ENCODE peak calls at places on chromosomes 12 and 14, in five cellular contexts. H is SK-N-SH, J is GM12878, I is HepG2, X is HCT116. L is an unnamed sample.

GRCh38 chr14:35362911-35363374 is 41.6 kb downstream of the NFKBIA start:
- DNase-seq in H (no peak), I (no peak), J (no peak), X (no peak), L (no peak)

GRCh38 chr14:29927596-29928341 is at the start of gene PRKD1:
- DNase-seq in J (no peak), H (peak; percentile 83), I (peak; percentile 28), X (no peak), L (no peak)

GRCh38 chr14:89058707-89059106 is 234.3 kb downstream of the TTC8 start:
- DNase-seq in I (no peak), H (no peak), X (no peak), J (no peak), L (peak; percentile 22)

GRCh38 chr14:64674829-64675228 is 29.4 kb upstream of the PLEKHG3 start:
- DNase-seq in X (no peak), I (no peak), H (no peak), J (no peak), L (no peak)

GRCh38 chr12:73352826-73353225 is 1080.7 kb downstream of the TRHDE start:
- DNase-seq in X (no peak), I (no peak), J (no peak), H (no peak), L (no peak)

GRCh38 chr14:90545966-90546751 is 149.3 kb downstream of the CALM1 start:
- DNase-seq in H (peak; percentile 76), I (no peak), X (no peak), J (no peak), L (no peak)

GRCh38 chr14:80956105-80956504 is 684 bp downstream of the TSHR start:
- DNase-seq in H (no peak), J (no peak), I (no peak), X (no peak), L (no peak)

GRCh38 chr12:131163189-131163738 is 209.6 kb downstream of the ADGRD1 start:
- DNase-seq in X (no peak), I (no peak), J (no peak), H (no peak), L (no peak)

GRCh38 chr12:65123435-65124063 is 2.4 kb upstream of the WIF1 start:
- DNase-seq in J (peak; percentile 8), H (peak; percentile 15), X (no peak), I (peak; percentile 15), L (peak; percentile 13)

GRCh38 chr12:86772688-86773087 is 516.5 kb upstream of the MGAT4C start:
- DNase-seq in X (no peak), J (no peak), I (no peak), H (no peak), L (no peak)

GRCh38 chr12:3743803-3744202 is 9.1 kb downstream of the CRACR2A start:
- DNase-seq in I (no peak), H (no peak), J (peak; percentile 39), X (no peak), L (no peak)

GRCh38 chr12:51901881-51902280 is 5.4 kb upstream of the ACVRL1 start:
- DNase-seq in I (no peak), X (no peak), H (no peak), J (no peak), L (no peak)

GRCh38 chr14:93961610-93962009 is 14.8 kb downstream of the ASB2 start:
- DNase-seq in X (no peak), H (no peak), I (no peak), J (no peak), L (no peak)

GRCh38 chr12:52860102-52860838 is 11.5 kb upstream of the KRT78 start:
- DNase-seq in J (no peak), X (no peak), H (no peak), I (no peak), L (no peak)

GRCh38 chr14:92880851-92881250 is 42.1 kb upstream of the CHGA start:
- DNase-seq in H (peak; percentile 63), X (peak; percentile 22), J (no peak), I (peak; percentile 62), L (no peak)

GRCh38 chr14:59632381-59632780 is 55.8 kb upstream of the CCDC175 start:
- DNase-seq in J (no peak), H (peak; percentile 58), X (peak; percentile 33), I (peak; percentile 20), L (no peak)

GRCh38 chr12:91326043-91327027 is 143.7 kb upstream of the DCN start:
- DNase-seq in J (no peak), I (peak; percentile 34), H (peak; percentile 26), X (peak; percentile 19), L (no peak)

GRCh38 chr12:93122569-93123091 is 193.5 kb upstream of the EEA1 start:
- DNase-seq in H (no peak), I (peak; percentile 81), X (no peak), J (no peak), L (peak; percentile 26)

GRCh38 chr12:3184485-3184884 is 107.3 kb downstream of the TSPAN9 start:
- DNase-seq in X (no peak), J (no peak), H (no peak), I (no peak), L (no peak)

GRCh38 chr12:53005215-53005985 is 856 bp upstream of the EIF4B start:
- DNase-seq in X (no peak), I (no peak), H (peak; percentile 30), J (no peak), L (no peak)

GRCh38 chr12:79547044-79547734 is 143.6 kb downstream of the PAWR start:
- DNase-seq in H (no peak), X (peak; percentile 78), I (peak; percentile 93), J (no peak), L (no peak)

GRCh38 chr12:50059440-50060119 is 2.2 kb downstream of the ASIC1 start:
- DNase-seq in J (no peak), X (no peak), H (no peak), I (no peak), L (peak; percentile 78)

GRCh38 chr12:77133566-77133965 is 68.2 kb upstream of the E2F7 start:
- DNase-seq in X (no peak), I (peak; percentile 4), J (no peak), H (no peak), L (peak; percentile 2)

GRCh38 chr14:95710106-95710505 is 3.8 kb downstream of the TCL1A start:
- DNase-seq in J (no peak), X (no peak), H (no peak), I (no peak), L (no peak)

GRCh38 chr14:41350476-41350875 is 256.2 kb upstream of the LRFN5 start:
- DNase-seq in H (no peak), J (no peak), X (no peak), I (no peak), L (no peak)

GRCh38 chr12:459430-460258 is at the start of gene B4GALNT3:
- DNase-seq in I (no peak), J (no peak), X (peak; percentile 54), H (peak; percentile 88), L (no peak)

GRCh38 chr12:46380881-46381280 is 8.3 kb upstream of the SLC38A2 start:
- DNase-seq in X (no peak), I (no peak), H (no peak), J (no peak), L (no peak)

GRCh38 chr12:49873361-49873934 is 30.3 kb downstream of the FAIM2 start:
- DNase-seq in I (no peak), J (no peak), X (no peak), H (no peak), L (no peak)

GRCh38 chr12:77925536-77926108 is 94.9 kb downstream of the NAV3 start:
- DNase-seq in X (peak; percentile 95), H (peak; percentile 54), J (peak; percentile 45), I (peak; percentile 78), L (peak; percentile 63)

GRCh38 chr12:13839937-13840336 is 141.5 kb downstream of the GRIN2B start:
- DNase-seq in I (no peak), X (no peak), H (no peak), J (no peak), L (no peak)

GRCh38 chr12:53530920-53531319 is 23.6 kb upstream of the NPFF start:
- DNase-seq in J (no peak), I (no peak), X (peak; percentile 16), H (no peak), L (no peak)

GRCh38 chr14:74302160-74302628 is 540 bp downstream of the ABCD4 start:
- DNase-seq in H (peak; percentile 67), X (no peak), J (peak; percentile 25), I (peak; percentile 58), L (peak; percentile 15)

GRCh38 chr12:75563351-75563750 is 51.9 kb upstream of the KRR1 start:
- DNase-seq in I (no peak), H (no peak), J (no peak), X (no peak), L (no peak)

GRCh38 chr12:115811929-115812328 is 465.6 kb downstream of the MED13L start:
- DNase-seq in J (no peak), X (no peak), I (no peak), H (no peak), L (no peak)

GRCh38 chr12:128449146-128449894 is 182.3 kb downstream of the TMEM132C start:
- DNase-seq in H (peak; percentile 27), X (no peak), J (no peak), I (no peak), L (no peak)

GRCh38 chr12:78470354-78471195 is 394.0 kb upstream of the SYT1 start:
- DNase-seq in J (no peak), X (peak; percentile 37), H (peak; percentile 6), I (peak; percentile 27), L (no peak)

GRCh38 chr14:105010891-105011291 is 10.0 kb downstream of the CDCA4 start:
- DNase-seq in I (no peak), J (no peak), H (no peak), X (no peak), L (no peak)
- TF ChIP-seq POLR2AphosphoS5 in I (no peak), J (no peak), H (no peak), X (no peak), L (no peak)

GRCh38 chr12:102939670-102940222 is 17.7 kb upstream of the ASCL1 start:
- DNase-seq in X (no peak), J (no peak), H (no peak), I (peak; percentile 62), L (no peak)
- TF ChIP-seq CTCF in X (peak; percentile 11), J (peak; percentile 38), H (no peak), I (peak; percentile 88), L (no peak)

GRCh38 chr14:102205560-102205959 is 65.9 kb downstream of the WDR20 start:
- DNase-seq in X (no peak), I (no peak), H (no peak), J (no peak), L (no peak)
- TF ChIP-seq REST in X (no peak), I (no peak), H (no peak), J (no peak), L (no peak)

GRCh38 chr12:121801601-121802484 is 2.0 kb upstream of the SETD1B start:
- DNase-seq in I (no peak), X (no peak), J (no peak), H (no peak), L (peak; percentile 54)
- TF ChIP-seq POLR2AphosphoS5 in I (no peak), X (no peak), J (peak; percentile 72), H (peak; percentile 50), L (no peak)

GRCh38 chr12:29024117-29024516 is 125.0 kb upstream of the FAR2 start:
- DNase-seq in H (peak; percentile 8), X (no peak), I (no peak), J (no peak), L (no peak)
- TF ChIP-seq CTCF in H (peak; percentile 42), X (peak; percentile 35), I (no peak), J (peak; percentile 8), L (no peak)

DNA sequence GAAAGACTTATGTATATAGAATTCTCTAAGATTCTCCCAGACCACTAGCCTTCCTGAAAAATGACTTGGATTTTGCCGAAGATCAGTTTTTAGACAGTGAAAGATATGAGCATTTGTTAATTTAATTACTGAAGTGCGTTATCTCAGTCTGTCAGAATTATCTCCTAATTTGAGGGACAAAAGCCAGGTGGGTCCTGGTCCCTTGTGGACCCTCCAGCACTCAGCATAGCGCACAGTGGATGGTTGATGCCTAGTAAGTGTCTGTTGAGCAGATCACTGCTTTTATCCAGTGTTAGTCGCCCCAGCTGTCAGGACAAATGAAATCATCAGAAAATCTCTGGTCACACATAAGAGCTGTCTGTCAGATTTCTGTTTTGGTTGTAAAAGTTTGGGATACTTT is 80.4 kb downstream of the EML1 start:
- DNase-seq in I (no peak), J (no peak), X (no peak), H (peak; percentile 79), L (no peak)
- TF ChIP-seq REST in I (no peak), J (no peak), X (no peak), H (no peak), L (no peak)